ENCODE peak calls at places on chromosomes 7 and 10, in six cellular contexts. R is esophagus squamous epithelium, Y is adrenal gland, M is H1, T is IMR-90, F is gastrocnemius medialis. N is an unnamed sample.

GRCh38 chr10:74114041-74114448 is 36.6 kb downstream of the AP3M1 start:
- DNase-seq in R (no peak), Y (peak), M (no peak), T (no peak), F (no peak), N (peak)

GRCh38 chr10:69769395-69769989 is 32.2 kb upstream of the COL13A1 start:
- DNase-seq in R (no peak), Y (peak), M (peak), T (peak), F (no peak), N (peak)

GRCh38 chr7:22866965-22867364 is 44.3 kb upstream of the TOMM7 start:
- DNase-seq in R (no peak), Y (peak), M (no peak), T (peak), F (no peak), N (no peak)

GRCh38 chr10:71426058-71426605 is 29.4 kb downstream of the CDH23 start:
- DNase-seq in R (no peak), Y (peak), M (no peak), T (no peak), F (no peak), N (no peak)

GRCh38 chr7:2052657-2053048 is 180.1 kb downstream of the MAD1L1 start:
- DNase-seq in R (no peak), Y (no peak), M (no peak), T (no peak), F (no peak), N (no peak)

GRCh38 chr7:22586806-22587180 is 86.8 kb upstream of the STEAP1B start:
- DNase-seq in R (no peak), Y (no peak), M (no peak), T (peak), F (no peak), N (no peak)

GRCh38 chr7:119665791-119666190 is 607.2 kb upstream of the KCND2 start:
- DNase-seq in R (no peak), Y (no peak), M (no peak), T (peak), F (no peak), N (no peak)

GRCh38 chr7:127066974-127067373 is 185.8 kb downstream of the GRM8 start:
- DNase-seq in R (no peak), Y (peak), M (no peak), T (no peak), F (no peak), N (no peak)

GRCh38 chr10:48606530-48607355 is 1.9 kb upstream of the ARHGAP22 start:
- DNase-seq in R (no peak), Y (peak), M (no peak), T (peak), F (peak), N (no peak)

GRCh38 chr10:69655868-69656555 is 26.0 kb downstream of the FAM241B start:
- DNase-seq in R (no peak), Y (no peak), M (no peak), T (no peak), F (no peak), N (no peak)

GRCh38 chr10:30007406-30007805 is 52.0 kb downstream of the JCAD start:
- DNase-seq in R (no peak), Y (no peak), M (no peak), T (no peak), F (no peak), N (no peak)

GRCh38 chr10:12729885-12730284 is 271.6 kb downstream of the CCDC3 start:
- DNase-seq in R (no peak), Y (no peak), M (peak), T (no peak), F (no peak), N (no peak)

GRCh38 chr7:30224511-30225031 is 59.8 kb upstream of the ZNRF2 start:
- DNase-seq in R (no peak), Y (no peak), M (no peak), T (peak), F (no peak), N (no peak)

GRCh38 chr7:958221-959200 is 4.0 kb upstream of the ADAP1 start:
- DNase-seq in R (no peak), Y (no peak), M (no peak), T (no peak), F (no peak), N (no peak)

GRCh38 chr7:156918642-156919041 is 25.7 kb upstream of the LMBR1 start:
- DNase-seq in R (no peak), Y (no peak), M (no peak), T (no peak), F (no peak), N (no peak)

GRCh38 chr7:130960208-130960988 is 226.4 kb upstream of the KLF14 start:
- DNase-seq in R (peak), Y (no peak), M (no peak), T (peak), F (no peak), N (no peak)

GRCh38 chr10:111323567-111323966 is 246.7 kb downstream of the ADRA2A start:
- DNase-seq in R (no peak), Y (no peak), M (no peak), T (no peak), F (no peak), N (no peak)

GRCh38 chr10:61188691-61189090 is 244.7 kb upstream of the RHOBTB1 start:
- DNase-seq in R (no peak), Y (no peak), M (no peak), T (no peak), F (no peak), N (no peak)

GRCh38 chr10:117418121-117418520 is 42.9 kb upstream of the PDZD8 start:
- DNase-seq in R (no peak), Y (no peak), M (no peak), T (no peak), F (no peak), N (no peak)

GRCh38 chr10:15254808-15255655 is 86.5 kb upstream of the NMT2 start:
- DNase-seq in R (no peak), Y (no peak), M (no peak), T (no peak), F (no peak), N (peak)

GRCh38 chr10:101939718-101940117 is 96.1 kb upstream of the KCNIP2 start:
- DNase-seq in R (no peak), Y (no peak), M (no peak), T (no peak), F (no peak), N (no peak)

GRCh38 chr10:126844406-126844805 is 60.8 kb upstream of the DOCK1 start:
- DNase-seq in R (no peak), Y (no peak), M (no peak), T (no peak), F (no peak), N (no peak)

GRCh38 chr10:124592101-124592500 is 130.5 kb downstream of the LHPP start:
- DNase-seq in R (no peak), Y (no peak), M (no peak), T (no peak), F (no peak), N (no peak)

GRCh38 chr10:9781681-9782080 is 1236.0 kb upstream of the CELF2 start:
- DNase-seq in R (no peak), Y (no peak), M (no peak), T (peak), F (no peak), N (no peak)

GRCh38 chr7:158018971-158019645 is 568.5 kb downstream of the PTPRN2 start:
- DNase-seq in R (no peak), Y (no peak), M (no peak), T (no peak), F (no peak), N (no peak)

GRCh38 chr10:12701696-12702095 is 299.8 kb downstream of the CCDC3 start:
- DNase-seq in R (no peak), Y (no peak), M (no peak), T (peak), F (no peak), N (no peak)

GRCh38 chr10:43361532-43362190 is 9.8 kb upstream of the FXYD4 start:
- DNase-seq in R (no peak), Y (no peak), M (no peak), T (no peak), F (no peak), N (no peak)

GRCh38 chr10:58868736-58869435 is 307.6 kb upstream of the PHYHIPL start:
- DNase-seq in R (no peak), Y (no peak), M (no peak), T (peak), F (no peak), N (no peak)

GRCh38 chr10:60089095-60089494 is 182.7 kb upstream of the CCDC6 start:
- DNase-seq in R (no peak), Y (no peak), M (no peak), T (peak), F (no peak), N (no peak)

GRCh38 chr7:117784315-117784714 is 88.9 kb downstream of the CTTNBP2 start:
- DNase-seq in R (no peak), Y (no peak), M (no peak), T (no peak), F (no peak), N (no peak)

GRCh38 chr7:117777335-117778150 is 95.7 kb downstream of the CTTNBP2 start:
- DNase-seq in R (no peak), Y (peak), M (no peak), T (no peak), F (no peak), N (no peak)

GRCh38 chr7:117785431-117785830 is 87.8 kb downstream of the CTTNBP2 start:
- DNase-seq in R (no peak), Y (no peak), M (no peak), T (no peak), F (no peak), N (no peak)

GRCh38 chr7:117780832-117781231 is 92.4 kb downstream of the CTTNBP2 start:
- DNase-seq in R (no peak), Y (no peak), M (no peak), T (peak), F (no peak), N (no peak)

GRCh38 chr7:117781707-117782106 is 91.5 kb downstream of the CTTNBP2 start:
- DNase-seq in R (no peak), Y (no peak), M (no peak), T (peak), F (no peak), N (no peak)
- TF ChIP-seq CTCF in R (no peak), Y (no peak), M (peak), T (no peak), F (no peak), N (no peak)

GRCh38 chr7:94908204-94909022 is 1.0 kb downstream of the PPP1R9A start:
- DNase-seq in R (no peak), Y (peak), M (peak), T (no peak), F (peak), N (peak)
- TF ChIP-seq POLR2A in R (no peak), Y (peak), M (peak), T (no peak), F (no peak), N (no peak)

GRCh38 chr10:50554381-50554994 is 69.3 kb downstream of the SGMS1 start:
- DNase-seq in R (no peak), Y (no peak), M (no peak), T (no peak), F (no peak), N (no peak)
- H3K27ac ChIP-seq in R (peak), Y (peak), M (no peak), T (peak), F (peak), N (peak)

GRCh38 chr7:141752634-141753033 is 11.3 kb upstream of the TAS2R3 start:
- DNase-seq in R (no peak), Y (no peak), M (no peak), T (no peak), F (no peak), N (no peak)
- TF ChIP-seq CTCF in R (no peak), Y (no peak), M (peak), T (peak), F (no peak), N (no peak)

GRCh38 chr10:987635-987905 is 664 bp upstream of the GTPBP4 start:
- DNase-seq in R (no peak), Y (no peak), M (no peak), T (peak), F (no peak), N (no peak)

GRCh38 chr10:986137-986825 is 2.0 kb upstream of the GTPBP4 start:
- DNase-seq in R (no peak), Y (peak), M (no peak), T (peak), F (no peak), N (no peak)

GRCh38 chr10:985361-985760 is 2.9 kb upstream of the GTPBP4 start:
- DNase-seq in R (no peak), Y (no peak), M (no peak), T (no peak), F (no peak), N (no peak)

GRCh38 chr10:987906-988666 is at the start of gene GTPBP4:
- DNase-seq in R (peak), Y (peak), M (peak), T (peak), F (peak), N (peak)

GRCh38 chr10:986881-987634 is 1.2 kb upstream of the GTPBP4 start:
- DNase-seq in R (no peak), Y (peak), M (no peak), T (peak), F (no peak), N (no peak)
- TF ChIP-seq POLR2A in R (no peak), Y (no peak), M (no peak), T (peak), F (no peak), N (no peak)

N was measured in heart left ventricle.